ENCODE peak calls at places on chromosomes 3 and 15, in five cellular contexts. Z is PC-9, J is neural progenitor cell, O is PC-3, L is GM23338. X is an unnamed sample. For H3F3A and H3K4me1, the result is how much of the 10 kb centered on the place peaks cover.

GRCh38 chr3:148036331-148036881 is 627.2 kb downstream of the ZIC1 start:
- DNase-seq in Z (no peak), J (no peak), O (peak), L (no peak), X (no peak)

GRCh38 chr3:130533247-130533646 is 16.3 kb downstream of the COL6A6 start:
- DNase-seq in Z (no peak), J (no peak), O (no peak), L (no peak), X (peak)

GRCh38 chr3:88002448-88002847 is 56.4 kb downstream of the CGGBP1 start:
- DNase-seq in Z (no peak), J (no peak), O (no peak), L (no peak), X (no peak)

GRCh38 chr15:75200765-75201608 is 695 bp upstream of the C15orf39 start:
- DNase-seq in Z (peak), J (peak), O (peak), L (peak), X (peak)

GRCh38 chr3:17006143-17006839 is 121.5 kb downstream of the PLCL2 start:
- DNase-seq in Z (no peak), J (peak), O (no peak), L (no peak), X (peak)

GRCh38 chr15:48862705-48863104 is 15.2 kb upstream of the EID1 start:
- DNase-seq in Z (no peak), J (no peak), O (no peak), L (peak), X (no peak)

GRCh38 chr3:150756491-150757059 is 6.4 kb downstream of the SIAH2 start:
- DNase-seq in Z (no peak), J (no peak), O (no peak), L (no peak), X (no peak)

GRCh38 chr15:57114070-57114469 is 195.6 kb downstream of the TCF12 start:
- DNase-seq in Z (no peak), J (no peak), O (peak), L (no peak), X (no peak)

GRCh38 chr15:71325461-71325860 is 210.2 kb downstream of the THSD4 start:
- DNase-seq in Z (no peak), J (no peak), O (peak), L (no peak), X (peak)

GRCh38 chr15:63048986-63049665 is 6.6 kb downstream of the TPM1 start:
- DNase-seq in Z (peak), J (peak), O (peak), L (peak), X (peak)

GRCh38 chr3:136578290-136578689 is 173.9 kb downstream of the STAG1 start:
- DNase-seq in Z (no peak), J (no peak), O (no peak), L (no peak), X (no peak)

GRCh38 chr3:193297421-193297820 is 56.4 kb downstream of the PLAAT1 start:
- DNase-seq in Z (no peak), J (no peak), O (peak), L (no peak), X (peak)

GRCh38 chr3:134579266-134579665 is 71.6 kb downstream of the KY start:
- DNase-seq in Z (no peak), J (no peak), O (no peak), L (no peak), X (no peak)

GRCh38 chr3:38130631-38131065 is 6.3 kb downstream of the ACAA1 start:
- DNase-seq in Z (no peak), J (no peak), O (no peak), L (no peak), X (no peak)

GRCh38 chr3:129308636-129309035 is 30.0 kb downstream of the HMCES start:
- DNase-seq in Z (no peak), J (no peak), O (no peak), L (no peak), X (no peak)
- H3F3A ChIP-seq in Z (under half), J (under half), O (under half), L (under half), X (under half)

GRCh38 chr3:146067048-146067447 is 93.9 kb downstream of the PLOD2 start:
- DNase-seq in Z (no peak), J (no peak), O (peak), L (no peak), X (peak)

GRCh38 chr3:146072824-146073223 is 88.2 kb downstream of the PLOD2 start:
- DNase-seq in Z (no peak), J (no peak), O (no peak), L (no peak), X (peak)

GRCh38 chr3:146077181-146077580 is 83.8 kb downstream of the PLOD2 start:
- DNase-seq in Z (no peak), J (no peak), O (peak), L (no peak), X (no peak)

GRCh38 chr3:146071636-146072035 is 89.3 kb downstream of the PLOD2 start:
- DNase-seq in Z (no peak), J (no peak), O (no peak), L (no peak), X (no peak)

DNA sequence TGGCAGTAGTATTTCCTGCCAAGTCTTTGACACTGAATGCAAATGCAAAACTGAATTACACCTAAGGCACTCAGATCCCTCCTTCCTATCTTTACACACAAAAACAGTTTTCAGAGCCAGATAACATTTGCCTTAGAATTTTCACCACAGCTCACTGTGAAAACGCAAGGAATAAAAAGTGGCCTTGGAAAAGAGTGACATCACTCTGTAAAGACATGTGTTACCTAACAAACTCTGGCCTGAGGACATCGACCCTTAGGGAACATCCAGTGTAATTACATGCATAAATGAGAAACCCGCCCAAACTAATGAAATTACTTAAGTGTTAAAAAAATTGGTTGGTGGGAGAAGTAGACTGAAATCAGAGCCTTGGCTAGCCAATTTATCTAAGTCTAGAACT is 88.9 kb downstream of the PLOD2 start:
- DNase-seq in Z (no peak), J (no peak), O (no peak), L (no peak), X (no peak)
- TF ChIP-seq EZH2 in Z (no peak), J (no peak), O (no peak), L (no peak), X (no peak)

GRCh38 chr15:64651573-64652260 is 123.7 kb downstream of the RBPMS2 start:
- DNase-seq in Z (peak), J (no peak), O (peak), L (peak), X (no peak)

GRCh38 chr15:64645995-64646394 is 129.4 kb downstream of the RBPMS2 start:
- DNase-seq in Z (no peak), J (no peak), O (no peak), L (no peak), X (no peak)

GRCh38 chr15:64643685-64644084 is 131.7 kb downstream of the RBPMS2 start:
- DNase-seq in Z (no peak), J (no peak), O (no peak), L (no peak), X (no peak)

GRCh38 chr15:64642875-64643274 is 132.5 kb downstream of the RBPMS2 start:
- DNase-seq in Z (no peak), J (no peak), O (no peak), L (no peak), X (no peak)

GRCh38 chr15:64647367-64647766 is 128.0 kb downstream of the RBPMS2 start:
- DNase-seq in Z (no peak), J (no peak), O (no peak), L (no peak), X (no peak)
- H3K4me1 ChIP-seq in Z (under half), J (under half), O (under half), L (under half), X (under half)

GRCh38 chr15:60397772-60398445 is at the start of gene ANXA2:
- DNase-seq in Z (peak), J (peak), O (peak), L (peak), X (peak)
- H3F3A ChIP-seq in Z (under half), J (under half), O (under half), L (under half), X (half or more)

GRCh38 chr15:68578175-68578959 is 426 bp upstream of the CORO2B start:
- DNase-seq in Z (peak), J (peak), O (peak), L (peak), X (peak)
- TF ChIP-seq EZH2 in Z (no peak), J (peak), O (no peak), L (peak), X (no peak)

X was measured in GM23248.